ENCODE peak calls at places on chromosome 14, in eight cellular contexts. J is cardiac muscle cell; B is endothelial cell of umbilical vein; K is HL-60; U is PC-3; S is prostate gland; G is effector memory CD4-positive, alpha-beta T cell; E is psoas muscle. F is an unnamed sample.

GRCh38 chr14:63155511-63156189 is 48.6 kb upstream of the RHOJ start:
- DNase-seq in U (no peak), G (no peak), J (peak), S (no peak), K (no peak), E (no peak), B (peak), F (no peak)

GRCh38 chr14:81396108-81396507 is 4.0 kb downstream of the STON2 start:
- DNase-seq in U (peak), E (no peak), K (no peak), B (no peak), S (no peak), G (no peak), J (no peak), F (no peak)

GRCh38 chr14:70514168-70515069 is 20.4 kb downstream of the ADAM20 start:
- DNase-seq in G (no peak), S (no peak), U (peak), K (no peak), B (no peak), J (no peak), E (no peak), F (no peak)

GRCh38 chr14:92665699-92666110 is 82.7 kb downstream of the LGMN start:
- DNase-seq in E (no peak), G (no peak), U (no peak), B (peak), K (no peak), J (no peak), S (no peak), F (no peak)

GRCh38 chr14:75339059-75339458 is 60.4 kb downstream of the FOS start:
- DNase-seq in B (no peak), G (no peak), J (peak), U (no peak), S (no peak), E (no peak), K (no peak), F (no peak)

GRCh38 chr14:90277581-90278198 is 21.3 kb downstream of the PSMC1 start:
- DNase-seq in B (no peak), E (no peak), K (no peak), U (no peak), S (no peak), G (no peak), J (no peak), F (no peak)

GRCh38 chr14:35632276-35633071 is 98.5 kb downstream of the INSM2 start:
- DNase-seq in J (peak), B (no peak), K (no peak), G (no peak), S (no peak), E (no peak), U (no peak), F (no peak)

GRCh38 chr14:75752907-75753594 is 92.0 kb downstream of the TTLL5 start:
- DNase-seq in U (no peak), J (peak), S (no peak), G (no peak), K (no peak), B (no peak), E (no peak), F (no peak)

GRCh38 chr14:65103150-65103760 is 938 bp upstream of the MAX start:
- DNase-seq in K (peak), S (no peak), J (peak), G (no peak), E (no peak), B (no peak), U (peak), F (no peak)

GRCh38 chr14:75877884-75878283 is 103.9 kb downstream of the TGFB3 start:
- DNase-seq in K (no peak), E (no peak), G (no peak), U (no peak), B (no peak), S (no peak), J (peak), F (no peak)

DNA sequence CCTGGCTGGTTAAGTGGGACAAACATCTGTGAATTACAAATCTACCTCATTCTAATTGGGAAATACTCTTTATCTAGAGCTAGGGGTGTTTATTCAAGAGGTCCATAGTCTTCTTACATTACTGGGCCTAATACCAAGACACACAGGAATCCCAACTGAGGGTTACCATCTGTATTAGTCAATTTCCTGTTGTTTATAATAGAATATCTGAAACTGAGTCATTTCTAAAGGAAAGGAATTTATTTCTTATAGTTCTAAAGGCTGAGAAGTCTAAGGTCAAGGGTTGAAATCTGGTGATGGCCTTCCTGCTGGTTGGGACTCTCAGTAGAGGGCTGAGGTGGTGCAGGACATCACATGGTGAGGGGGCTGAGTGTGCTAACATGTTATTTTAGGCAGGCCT is 36.0 kb downstream of the RTRAF start:
- DNase-seq in G (no peak), U (peak), E (no peak), K (no peak), B (peak), J (peak), S (no peak), F (no peak)
- H3K27ac ChIP-seq in G (no peak), U (peak), E (no peak), K (no peak), B (peak), J (peak), S (no peak), F (peak)

GRCh38 chr14:76962303-76962660 is 66.2 kb downstream of the IRF2BPL start:
- DNase-seq in G (no peak), E (no peak), B (no peak), J (no peak), S (no peak), K (no peak), U (no peak), F (no peak)
- H3K27ac ChIP-seq in G (peak), E (peak), B (peak), J (peak), S (peak), K (peak), U (peak), F (peak)

DNA sequence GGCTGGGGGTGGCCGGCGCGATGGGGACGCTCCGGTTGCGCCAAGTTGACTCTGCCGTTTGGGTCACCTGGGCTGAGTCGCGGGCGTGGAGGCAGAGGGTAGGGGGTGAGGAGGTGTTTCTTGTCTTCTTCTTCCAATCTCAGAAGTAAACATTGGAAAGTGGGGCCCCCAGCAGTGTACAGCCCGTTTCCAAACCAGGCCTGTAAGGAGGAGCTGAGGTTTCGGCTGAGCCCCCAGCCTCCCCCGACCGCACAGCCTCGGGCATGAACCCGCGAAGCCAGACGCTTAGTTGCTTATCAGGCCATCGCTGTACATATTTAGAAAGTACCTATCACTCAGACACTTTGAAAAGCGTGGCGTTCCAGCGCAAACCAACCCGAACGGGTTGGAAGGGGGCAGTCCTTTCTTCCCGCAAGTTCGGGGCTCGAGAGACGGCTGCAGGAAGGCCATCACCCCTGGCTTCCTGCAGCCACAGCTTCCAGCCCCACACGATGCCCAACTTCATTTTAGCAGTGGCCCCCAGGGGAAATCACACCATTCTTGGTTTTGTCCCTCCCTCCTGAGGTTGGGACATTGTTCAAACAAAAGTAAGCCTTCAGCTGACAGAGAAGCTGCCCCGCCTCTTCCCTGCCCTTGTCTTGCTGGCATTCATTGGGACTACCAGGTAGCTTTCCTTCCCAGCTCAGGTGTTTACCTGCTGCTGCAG is 164.1 kb downstream of the ZFP36L1 start:
- DNase-seq in U (peak), S (peak), B (no peak), G (peak), E (no peak), K (no peak), J (no peak), F (no peak)
- H3K27ac ChIP-seq in U (peak), S (peak), B (no peak), G (peak), E (no peak), K (no peak), J (peak), F (peak)

GRCh38 chr14:67623114-67623513 is 3.4 kb downstream of the ARG2 start:
- DNase-seq in J (peak), G (no peak), S (peak), B (peak), E (no peak), K (no peak), U (peak), F (no peak)
- H3K27ac ChIP-seq in J (peak), G (no peak), S (peak), B (peak), E (peak), K (no peak), U (peak), F (no peak)

GRCh38 chr14:68879321-68879781 is 86.5 kb upstream of the ZFP36L1 start:
- DNase-seq in K (no peak), S (no peak), J (no peak), G (no peak), U (no peak), B (no peak), E (peak), F (no peak)

GRCh38 chr14:68878908-68879307 is 86.0 kb upstream of the ZFP36L1 start:
- DNase-seq in S (no peak), K (no peak), B (no peak), U (no peak), G (no peak), J (no peak), E (no peak), F (no peak)

GRCh38 chr14:68876976-68877375 is 84.1 kb upstream of the ZFP36L1 start:
- DNase-seq in S (no peak), J (no peak), U (no peak), B (no peak), G (no peak), E (no peak), K (no peak), F (no peak)

GRCh38 chr14:68879841-68880575 is 87.1 kb upstream of the ZFP36L1 start:
- DNase-seq in G (no peak), K (no peak), S (no peak), J (no peak), B (no peak), U (no peak), E (peak), F (no peak)

DNA sequence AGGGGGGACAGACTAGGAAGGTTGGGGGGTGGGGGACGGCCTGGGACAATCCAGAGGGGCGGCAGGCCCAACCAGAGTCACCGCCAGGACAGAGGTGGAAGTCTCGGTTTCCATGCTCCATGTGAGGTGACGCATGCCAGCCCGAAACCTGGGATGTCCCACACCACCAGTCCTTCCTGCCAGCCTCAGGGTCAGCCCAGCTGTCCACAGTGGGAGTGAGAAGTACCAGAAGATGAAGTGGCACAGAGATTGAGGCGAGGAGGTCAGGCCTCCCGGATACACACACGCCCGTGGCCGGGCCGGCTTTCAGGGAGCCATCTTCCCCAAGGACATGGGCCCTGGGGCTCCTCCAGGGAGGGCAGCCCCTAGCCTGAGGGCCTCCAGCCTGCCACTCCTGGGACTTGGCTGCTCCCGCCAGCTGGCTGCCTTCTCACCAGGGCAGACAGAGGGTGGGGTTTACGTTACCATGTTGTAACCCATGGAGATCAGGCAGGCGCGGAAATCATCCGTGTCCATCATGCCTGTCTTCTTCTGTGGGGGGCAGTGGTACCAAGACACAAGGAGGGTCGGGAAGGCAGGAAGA is 85.2 kb upstream of the ZFP36L1 start:
- DNase-seq in K (no peak), E (no peak), U (no peak), S (no peak), B (no peak), G (no peak), J (no peak), F (no peak)
- H3K27ac ChIP-seq in K (no peak), E (no peak), U (no peak), S (no peak), B (no peak), G (no peak), J (no peak), F (no peak)

DNA sequence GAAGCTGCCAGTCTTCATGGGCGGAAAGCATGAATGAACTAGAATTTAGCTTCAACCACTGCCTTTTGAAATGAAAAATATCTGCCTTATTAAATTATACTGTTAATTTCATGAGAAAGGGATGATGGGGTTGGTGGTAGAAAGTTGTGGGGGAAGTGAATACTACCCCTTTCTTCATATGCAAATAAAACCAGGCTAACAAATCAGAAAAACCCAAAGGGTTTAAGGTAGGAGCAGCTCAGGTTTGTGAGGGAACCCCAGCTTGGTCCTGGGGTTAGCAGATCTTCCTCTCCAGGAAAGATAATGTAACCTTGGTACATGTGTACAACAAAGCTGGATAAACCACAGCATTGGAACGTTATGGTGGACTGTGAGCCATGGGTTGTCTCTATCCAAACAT is 84.0 kb downstream of the PPP2R5C start:
- DNase-seq in J (no peak), G (no peak), S (no peak), B (no peak), K (no peak), E (no peak), U (no peak), F (no peak)
- H3K27ac ChIP-seq in J (no peak), G (peak), S (no peak), B (no peak), K (no peak), E (no peak), U (no peak), F (peak)